ENCODE peak calls at places on chromosomes 13 and 19, in four cellular contexts. W is islet precursor cell; Z is stimulated activated CD4-positive, alpha-beta T cell treated with anti-CD3 and anti-CD28 coated beads, Interleukin-2, amount 100 ng/mL, for 48 hours; I is stimulated activated CD8-positive, alpha-beta memory T cell treated with anti-CD3 and anti-CD28 coated beads, Interleukin-2, amount 100 ng/mL, for 48 hours. D is an unnamed sample.

GRCh38 chr19:2253106-2254051 is 2.8 kb downstream of the JSRP1 start:
- DNase-seq in Z (no peak), I (no peak), W (no peak), D (no peak)

GRCh38 chr13:49828452-49828851 is 36.0 kb upstream of the KPNA3 start:
- DNase-seq in Z (no peak), I (no peak), W (no peak), D (no peak)

GRCh38 chr13:20869540-20869939 is 33.0 kb downstream of the XPO4 start:
- DNase-seq in I (no peak), W (no peak), Z (no peak), D (no peak)

GRCh38 chr19:4972509-4973230 is 3.8 kb downstream of the KDM4B start:
- DNase-seq in Z (no peak), I (no peak), W (no peak), D (no peak)

GRCh38 chr13:46553886-46554855 is 1.2 kb downstream of the LRCH1 start:
- DNase-seq in I (peak; percentile 52), W (peak; percentile 83), Z (peak; percentile 51), D (peak; percentile 91)

GRCh38 chr13:67402546-67402945 is 172.4 kb upstream of the PCDH9 start:
- DNase-seq in Z (no peak), I (no peak), W (no peak), D (no peak)

GRCh38 chr19:6198896-6199239 is 63.4 kb downstream of the ACSBG2 start:
- DNase-seq in I (no peak), W (no peak), Z (no peak), D (no peak)

GRCh38 chr19:12194827-12195500 is 32.1 kb downstream of the ZNF136 start:
- DNase-seq in I (peak; percentile 37), Z (peak; percentile 57), W (no peak), D (peak; percentile 88)

GRCh38 chr19:15812059-15812722 is 3.3 kb downstream of the OR10H1 start:
- DNase-seq in Z (no peak), I (no peak), W (no peak), D (no peak)

GRCh38 chr19:19595171-19595701 is 23.3 kb downstream of the PBX4 start:
- DNase-seq in I (no peak), W (no peak), Z (no peak), D (no peak)

GRCh38 chr13:101341464-101341863 is 74.8 kb downstream of the NALCN start:
- DNase-seq in Z (no peak), I (no peak), W (no peak), D (no peak)

GRCh38 chr13:34129422-34129821 is 311.5 kb downstream of the RFC3 start:
- DNase-seq in W (no peak), Z (no peak), I (no peak), D (no peak)

GRCh38 chr13:47796816-47797215 is 204.3 kb downstream of the SUCLA2 start:
- DNase-seq in Z (no peak), W (no peak), I (no peak), D (no peak)

GRCh38 chr13:45194081-45194939 is 6.5 kb downstream of the KCTD4 start:
- DNase-seq in Z (no peak), I (no peak), W (no peak), D (peak; percentile 72)

GRCh38 chr13:41017153-41017552 is 2.0 kb downstream of the ELF1 start:
- DNase-seq in Z (no peak), I (no peak), W (no peak), D (no peak)

GRCh38 chr19:50979758-50980157 is 4.0 kb downstream of the KLK7 start:
- DNase-seq in W (no peak), I (no peak), Z (no peak), D (peak; percentile 25)

GRCh38 chr13:23147827-23148226 is 33.0 kb upstream of the SGCG start:
- DNase-seq in Z (no peak), W (no peak), I (no peak), D (no peak)